ENCODE peak calls at places on chromosomes 4 and X, in nine cellular contexts. One of them, this sample, is unnamed.

GRCh38 chr4:169723207-169723606 is 34.5 kb downstream of the HPF1 start:
- DNase-seq in stimulated activated CD4-positive, alpha-beta T cell treated with anti-CD3 and anti-CD28 coated beads, Interleukin-4, amount 100 ng/mL, for 24 hours: no peak
- DNase-seq in CD4-positive, alpha-beta T cell: peak
- DNase-seq in right cardiac atrium: no peak
- DNase-seq in naive B cell: no peak
- DNase-seq in GM23248: no peak
- DNase-seq in GM12864: no peak
- DNase-seq in SW480: no peak
- DNase-seq in lower lobe of right lung: no peak
- DNase-seq in this sample: no peak

GRCh38 chrX:15468036-15468435 is 25.1 kb downstream of the PIR start:
- DNase-seq in lower lobe of right lung: no peak
- DNase-seq in right cardiac atrium: no peak
- DNase-seq in CD4-positive, alpha-beta T cell: no peak
- DNase-seq in GM12864: no peak
- DNase-seq in stimulated activated CD4-positive, alpha-beta T cell treated with anti-CD3 and anti-CD28 coated beads, Interleukin-4, amount 100 ng/mL, for 24 hours: no peak
- DNase-seq in naive B cell: no peak
- DNase-seq in SW480: no peak
- DNase-seq in GM23248: peak
- DNase-seq in this sample: no peak

GRCh38 chr4:11428701-11429571 is at the start of gene HS3ST1:
- DNase-seq in CD4-positive, alpha-beta T cell: no peak
- DNase-seq in lower lobe of right lung: peak
- DNase-seq in GM23248: peak
- DNase-seq in stimulated activated CD4-positive, alpha-beta T cell treated with anti-CD3 and anti-CD28 coated beads, Interleukin-4, amount 100 ng/mL, for 24 hours: peak
- DNase-seq in SW480: peak
- DNase-seq in naive B cell: peak
- DNase-seq in right cardiac atrium: peak
- DNase-seq in GM12864: no peak
- DNase-seq in this sample: peak

GRCh38 chr4:138461065-138461464 is 218.9 kb upstream of the SLC7A11 start:
- DNase-seq in CD4-positive, alpha-beta T cell: no peak
- DNase-seq in SW480: no peak
- DNase-seq in stimulated activated CD4-positive, alpha-beta T cell treated with anti-CD3 and anti-CD28 coated beads, Interleukin-4, amount 100 ng/mL, for 24 hours: no peak
- DNase-seq in GM12864: no peak
- DNase-seq in GM23248: no peak
- DNase-seq in right cardiac atrium: no peak
- DNase-seq in naive B cell: no peak
- DNase-seq in lower lobe of right lung: no peak
- DNase-seq in this sample: no peak

GRCh38 chrX:63012574-63012973 is 338.6 kb downstream of the SPIN4 start:
- DNase-seq in right cardiac atrium: no peak
- DNase-seq in lower lobe of right lung: no peak
- DNase-seq in stimulated activated CD4-positive, alpha-beta T cell treated with anti-CD3 and anti-CD28 coated beads, Interleukin-4, amount 100 ng/mL, for 24 hours: no peak
- DNase-seq in GM23248: peak
- DNase-seq in CD4-positive, alpha-beta T cell: no peak
- DNase-seq in GM12864: no peak
- DNase-seq in SW480: peak
- DNase-seq in naive B cell: no peak
- DNase-seq in this sample: no peak

GRCh38 chr4:3040447-3041191 is 33.7 kb downstream of the HTT-AS start:
- DNase-seq in SW480: no peak
- DNase-seq in GM23248: no peak
- DNase-seq in GM12864: peak
- DNase-seq in CD4-positive, alpha-beta T cell: no peak
- DNase-seq in lower lobe of right lung: no peak
- DNase-seq in right cardiac atrium: no peak
- DNase-seq in stimulated activated CD4-positive, alpha-beta T cell treated with anti-CD3 and anti-CD28 coated beads, Interleukin-4, amount 100 ng/mL, for 24 hours: no peak
- DNase-seq in naive B cell: peak
- DNase-seq in this sample: no peak

GRCh38 chr4:92299152-92299551 is 4.6 kb upstream of the GRID2 start:
- DNase-seq in naive B cell: no peak
- DNase-seq in GM23248: peak
- DNase-seq in SW480: no peak
- DNase-seq in lower lobe of right lung: no peak
- DNase-seq in right cardiac atrium: no peak
- DNase-seq in stimulated activated CD4-positive, alpha-beta T cell treated with anti-CD3 and anti-CD28 coated beads, Interleukin-4, amount 100 ng/mL, for 24 hours: no peak
- DNase-seq in GM12864: no peak
- DNase-seq in CD4-positive, alpha-beta T cell: no peak
- DNase-seq in this sample: no peak

GRCh38 chr4:17232575-17233253 is 279.2 kb downstream of the QDPR start:
- DNase-seq in stimulated activated CD4-positive, alpha-beta T cell treated with anti-CD3 and anti-CD28 coated beads, Interleukin-4, amount 100 ng/mL, for 24 hours: no peak
- DNase-seq in naive B cell: no peak
- DNase-seq in SW480: no peak
- DNase-seq in CD4-positive, alpha-beta T cell: no peak
- DNase-seq in lower lobe of right lung: no peak
- DNase-seq in right cardiac atrium: peak
- DNase-seq in GM23248: peak
- DNase-seq in GM12864: no peak
- DNase-seq in this sample: no peak

GRCh38 chrX:153768311-153769157 is 4.5 kb downstream of the PLXNB3 start:
- DNase-seq in right cardiac atrium: peak
- DNase-seq in GM12864: no peak
- DNase-seq in SW480: no peak
- DNase-seq in stimulated activated CD4-positive, alpha-beta T cell treated with anti-CD3 and anti-CD28 coated beads, Interleukin-4, amount 100 ng/mL, for 24 hours: no peak
- DNase-seq in CD4-positive, alpha-beta T cell: no peak
- DNase-seq in lower lobe of right lung: peak
- DNase-seq in GM23248: no peak
- DNase-seq in naive B cell: no peak
- DNase-seq in this sample: no peak

GRCh38 chr4:168993724-168994510 is 16.1 kb downstream of the CBR4 start:
- DNase-seq in naive B cell: no peak
- DNase-seq in CD4-positive, alpha-beta T cell: no peak
- DNase-seq in GM12864: no peak
- DNase-seq in lower lobe of right lung: no peak
- DNase-seq in GM23248: peak
- DNase-seq in right cardiac atrium: no peak
- DNase-seq in stimulated activated CD4-positive, alpha-beta T cell treated with anti-CD3 and anti-CD28 coated beads, Interleukin-4, amount 100 ng/mL, for 24 hours: no peak
- DNase-seq in SW480: no peak
- DNase-seq in this sample: no peak

GRCh38 chr4:88523325-88524129 is at the start of gene PYURF:
- DNase-seq in naive B cell: peak
- DNase-seq in GM12864: peak
- DNase-seq in GM23248: peak
- DNase-seq in CD4-positive, alpha-beta T cell: peak
- DNase-seq in lower lobe of right lung: peak
- DNase-seq in right cardiac atrium: peak
- DNase-seq in stimulated activated CD4-positive, alpha-beta T cell treated with anti-CD3 and anti-CD28 coated beads, Interleukin-4, amount 100 ng/mL, for 24 hours: peak
- DNase-seq in SW480: peak
- DNase-seq in this sample: peak

GRCh38 chr4:2663275-2663674 is 92.9 kb downstream of the TNIP2 start:
- DNase-seq in SW480: no peak
- DNase-seq in CD4-positive, alpha-beta T cell: no peak
- DNase-seq in naive B cell: no peak
- DNase-seq in GM23248: no peak
- DNase-seq in right cardiac atrium: no peak
- DNase-seq in lower lobe of right lung: no peak
- DNase-seq in stimulated activated CD4-positive, alpha-beta T cell treated with anti-CD3 and anti-CD28 coated beads, Interleukin-4, amount 100 ng/mL, for 24 hours: no peak
- DNase-seq in GM12864: no peak
- DNase-seq in this sample: no peak

GRCh38 chr4:40621592-40622512 is 7.8 kb downstream of the RBM47 start:
- DNase-seq in SW480: peak
- DNase-seq in right cardiac atrium: peak
- DNase-seq in stimulated activated CD4-positive, alpha-beta T cell treated with anti-CD3 and anti-CD28 coated beads, Interleukin-4, amount 100 ng/mL, for 24 hours: no peak
- DNase-seq in CD4-positive, alpha-beta T cell: no peak
- DNase-seq in naive B cell: peak
- DNase-seq in GM12864: peak
- DNase-seq in lower lobe of right lung: peak
- DNase-seq in GM23248: peak
- DNase-seq in this sample: peak

GRCh38 chr4:139986108-139986507 is 167.9 kb downstream of the MAML3 start:
- DNase-seq in naive B cell: no peak
- DNase-seq in GM23248: no peak
- DNase-seq in GM12864: no peak
- DNase-seq in CD4-positive, alpha-beta T cell: no peak
- DNase-seq in right cardiac atrium: no peak
- DNase-seq in SW480: no peak
- DNase-seq in lower lobe of right lung: no peak
- DNase-seq in stimulated activated CD4-positive, alpha-beta T cell treated with anti-CD3 and anti-CD28 coated beads, Interleukin-4, amount 100 ng/mL, for 24 hours: no peak
- DNase-seq in this sample: no peak

GRCh38 chr4:169885893-169886292 is 128.1 kb upstream of the HPF1 start:
- DNase-seq in right cardiac atrium: no peak
- DNase-seq in GM23248: no peak
- DNase-seq in SW480: no peak
- DNase-seq in GM12864: no peak
- DNase-seq in stimulated activated CD4-positive, alpha-beta T cell treated with anti-CD3 and anti-CD28 coated beads, Interleukin-4, amount 100 ng/mL, for 24 hours: no peak
- DNase-seq in CD4-positive, alpha-beta T cell: no peak
- DNase-seq in lower lobe of right lung: no peak
- DNase-seq in naive B cell: no peak
- DNase-seq in this sample: no peak

GRCh38 chrX:72314881-72315280 is 9.2 kb upstream of the CITED1 start:
- DNase-seq in stimulated activated CD4-positive, alpha-beta T cell treated with anti-CD3 and anti-CD28 coated beads, Interleukin-4, amount 100 ng/mL, for 24 hours: no peak
- DNase-seq in lower lobe of right lung: no peak
- DNase-seq in CD4-positive, alpha-beta T cell: no peak
- DNase-seq in SW480: no peak
- DNase-seq in right cardiac atrium: no peak
- DNase-seq in naive B cell: no peak
- DNase-seq in GM23248: no peak
- DNase-seq in GM12864: no peak
- DNase-seq in this sample: no peak

GRCh38 chr4:1357356-1358248 is 10.6 kb downstream of the UVSSA start:
- DNase-seq in stimulated activated CD4-positive, alpha-beta T cell treated with anti-CD3 and anti-CD28 coated beads, Interleukin-4, amount 100 ng/mL, for 24 hours: no peak
- DNase-seq in naive B cell: no peak
- DNase-seq in GM12864: no peak
- DNase-seq in lower lobe of right lung: no peak
- DNase-seq in right cardiac atrium: peak
- DNase-seq in CD4-positive, alpha-beta T cell: no peak
- DNase-seq in GM23248: no peak
- DNase-seq in SW480: no peak
- DNase-seq in this sample: no peak

GRCh38 chr4:122744229-122744628 is 11.7 kb downstream of the BBS12 start:
- DNase-seq in lower lobe of right lung: no peak
- DNase-seq in stimulated activated CD4-positive, alpha-beta T cell treated with anti-CD3 and anti-CD28 coated beads, Interleukin-4, amount 100 ng/mL, for 24 hours: no peak
- DNase-seq in GM12864: no peak
- DNase-seq in CD4-positive, alpha-beta T cell: no peak
- DNase-seq in right cardiac atrium: no peak
- DNase-seq in naive B cell: no peak
- DNase-seq in SW480: no peak
- DNase-seq in GM23248: peak
- DNase-seq in this sample: no peak

GRCh38 chrX:3066555-3066954 is 25.3 kb downstream of the ARSF start:
- DNase-seq in right cardiac atrium: no peak
- DNase-seq in lower lobe of right lung: no peak
- DNase-seq in SW480: no peak
- DNase-seq in naive B cell: no peak
- DNase-seq in CD4-positive, alpha-beta T cell: no peak
- DNase-seq in GM12864: no peak
- DNase-seq in GM23248: peak
- DNase-seq in stimulated activated CD4-positive, alpha-beta T cell treated with anti-CD3 and anti-CD28 coated beads, Interleukin-4, amount 100 ng/mL, for 24 hours: no peak
- DNase-seq in this sample: no peak

GRCh38 chrX:137916090-137916746 is 350.3 kb downstream of the ZIC3 start:
- DNase-seq in GM23248: no peak
- DNase-seq in SW480: no peak
- DNase-seq in naive B cell: no peak
- DNase-seq in CD4-positive, alpha-beta T cell: no peak
- DNase-seq in GM12864: no peak
- DNase-seq in right cardiac atrium: no peak
- DNase-seq in lower lobe of right lung: no peak
- DNase-seq in stimulated activated CD4-positive, alpha-beta T cell treated with anti-CD3 and anti-CD28 coated beads, Interleukin-4, amount 100 ng/mL, for 24 hours: no peak
- DNase-seq in this sample: no peak

GRCh38 chr4:157012781-157013180 is 41.2 kb upstream of the PDGFC start:
- DNase-seq in CD4-positive, alpha-beta T cell: no peak
- DNase-seq in SW480: no peak
- DNase-seq in right cardiac atrium: no peak
- DNase-seq in GM23248: peak
- DNase-seq in lower lobe of right lung: no peak
- DNase-seq in GM12864: no peak
- DNase-seq in naive B cell: no peak
- DNase-seq in stimulated activated CD4-positive, alpha-beta T cell treated with anti-CD3 and anti-CD28 coated beads, Interleukin-4, amount 100 ng/mL, for 24 hours: no peak
- DNase-seq in this sample: no peak

GRCh38 chr4:64014647-64015046 is 394.6 kb downstream of the TECRL start:
- DNase-seq in GM23248: no peak
- DNase-seq in GM12864: no peak
- DNase-seq in stimulated activated CD4-positive, alpha-beta T cell treated with anti-CD3 and anti-CD28 coated beads, Interleukin-4, amount 100 ng/mL, for 24 hours: no peak
- DNase-seq in naive B cell: no peak
- DNase-seq in SW480: no peak
- DNase-seq in CD4-positive, alpha-beta T cell: no peak
- DNase-seq in right cardiac atrium: no peak
- DNase-seq in lower lobe of right lung: no peak
- DNase-seq in this sample: no peak

GRCh38 chrX:123184199-123184857 is at the start of gene GRIA3:
- DNase-seq in SW480: no peak
- DNase-seq in GM23248: peak
- DNase-seq in CD4-positive, alpha-beta T cell: no peak
- DNase-seq in right cardiac atrium: no peak
- DNase-seq in lower lobe of right lung: no peak
- DNase-seq in stimulated activated CD4-positive, alpha-beta T cell treated with anti-CD3 and anti-CD28 coated beads, Interleukin-4, amount 100 ng/mL, for 24 hours: no peak
- DNase-seq in naive B cell: no peak
- DNase-seq in GM12864: no peak
- DNase-seq in this sample: no peak

GRCh38 chr4:17094811-17095210 is 196.4 kb upstream of the LDB2 start:
- DNase-seq in GM23248: peak
- DNase-seq in naive B cell: no peak
- DNase-seq in stimulated activated CD4-positive, alpha-beta T cell treated with anti-CD3 and anti-CD28 coated beads, Interleukin-4, amount 100 ng/mL, for 24 hours: no peak
- DNase-seq in lower lobe of right lung: no peak
- DNase-seq in right cardiac atrium: no peak
- DNase-seq in CD4-positive, alpha-beta T cell: no peak
- DNase-seq in GM12864: no peak
- DNase-seq in SW480: no peak
- DNase-seq in this sample: no peak

GRCh38 chrX:41381685-41382084 is 47.7 kb downstream of the DDX3X start:
- DNase-seq in CD4-positive, alpha-beta T cell: no peak
- DNase-seq in lower lobe of right lung: peak
- DNase-seq in naive B cell: no peak
- DNase-seq in GM23248: peak
- DNase-seq in GM12864: no peak
- DNase-seq in SW480: peak
- DNase-seq in stimulated activated CD4-positive, alpha-beta T cell treated with anti-CD3 and anti-CD28 coated beads, Interleukin-4, amount 100 ng/mL, for 24 hours: no peak
- DNase-seq in right cardiac atrium: peak
- DNase-seq in this sample: peak

GRCh38 chr4:12723849-12724447 is 760.2 kb downstream of the RAB28 start:
- DNase-seq in GM12864: no peak
- DNase-seq in SW480: no peak
- DNase-seq in lower lobe of right lung: no peak
- DNase-seq in right cardiac atrium: peak
- DNase-seq in CD4-positive, alpha-beta T cell: no peak
- DNase-seq in naive B cell: no peak
- DNase-seq in stimulated activated CD4-positive, alpha-beta T cell treated with anti-CD3 and anti-CD28 coated beads, Interleukin-4, amount 100 ng/mL, for 24 hours: no peak
- DNase-seq in GM23248: peak
- DNase-seq in this sample: no peak

GRCh38 chr4:27066591-27066990 is 205.9 kb downstream of the STIM2 start:
- DNase-seq in CD4-positive, alpha-beta T cell: no peak
- DNase-seq in lower lobe of right lung: peak
- DNase-seq in naive B cell: no peak
- DNase-seq in GM23248: no peak
- DNase-seq in stimulated activated CD4-positive, alpha-beta T cell treated with anti-CD3 and anti-CD28 coated beads, Interleukin-4, amount 100 ng/mL, for 24 hours: no peak
- DNase-seq in right cardiac atrium: peak
- DNase-seq in SW480: no peak
- DNase-seq in GM12864: no peak
- DNase-seq in this sample: no peak

GRCh38 chr4:108359130-108359709 is 190.5 kb upstream of the LEF1 start:
- DNase-seq in SW480: no peak
- DNase-seq in naive B cell: no peak
- DNase-seq in right cardiac atrium: no peak
- DNase-seq in stimulated activated CD4-positive, alpha-beta T cell treated with anti-CD3 and anti-CD28 coated beads, Interleukin-4, amount 100 ng/mL, for 24 hours: peak
- DNase-seq in GM23248: no peak
- DNase-seq in lower lobe of right lung: no peak
- DNase-seq in GM12864: no peak
- DNase-seq in CD4-positive, alpha-beta T cell: peak
- DNase-seq in this sample: no peak

GRCh38 chr4:144208074-144208473 is 67.6 kb upstream of the GYPA start:
- DNase-seq in naive B cell: no peak
- DNase-seq in stimulated activated CD4-positive, alpha-beta T cell treated with anti-CD3 and anti-CD28 coated beads, Interleukin-4, amount 100 ng/mL, for 24 hours: no peak
- DNase-seq in CD4-positive, alpha-beta T cell: no peak
- DNase-seq in GM12864: no peak
- DNase-seq in lower lobe of right lung: no peak
- DNase-seq in right cardiac atrium: no peak
- DNase-seq in SW480: no peak
- DNase-seq in GM23248: no peak
- DNase-seq in this sample: no peak

GRCh38 chrX:57453901-57454300 is 137.9 kb upstream of the ZXDB start:
- DNase-seq in right cardiac atrium: no peak
- DNase-seq in naive B cell: no peak
- DNase-seq in stimulated activated CD4-positive, alpha-beta T cell treated with anti-CD3 and anti-CD28 coated beads, Interleukin-4, amount 100 ng/mL, for 24 hours: peak
- DNase-seq in GM23248: peak
- DNase-seq in GM12864: peak
- DNase-seq in CD4-positive, alpha-beta T cell: no peak
- DNase-seq in SW480: peak
- DNase-seq in lower lobe of right lung: no peak
- DNase-seq in this sample: no peak

GRCh38 chr4:15656038-15656470 is 897 bp upstream of the FBXL5 start:
- DNase-seq in right cardiac atrium: no peak
- DNase-seq in stimulated activated CD4-positive, alpha-beta T cell treated with anti-CD3 and anti-CD28 coated beads, Interleukin-4, amount 100 ng/mL, for 24 hours: no peak
- DNase-seq in GM23248: no peak
- DNase-seq in naive B cell: no peak
- DNase-seq in CD4-positive, alpha-beta T cell: no peak
- DNase-seq in lower lobe of right lung: no peak
- DNase-seq in SW480: no peak
- DNase-seq in GM12864: no peak
- DNase-seq in this sample: no peak